ENCODE peak calls at places on chromosomes 3 and 15, in seven cellular contexts. One of them, this sample, is unnamed.

GRCh38 chr3:57597973-57598351 is 818 bp upstream of the ARF4 start:
- DNase-seq in ACHN: peak
- DNase-seq in activated gamma-delta T cell treated with Interleukin-2 at 50 U/mL for 16 hours: peak
- DNase-seq in activated naive CD4-positive, alpha-beta T cell: no peak
- DNase-seq in NCI-H1092 treated with DMSO at 0.1 percent for 48 hours: peak
- DNase-seq in stimulated activated naive CD8-positive, alpha-beta T cell treated with anti-CD3 and anti-CD28 coated beads, Interleukin-15, amount 100 ng/mL, for 72 hours: no peak
- DNase-seq in adrenal gland: no peak
- DNase-seq in this sample: no peak

GRCh38 chr15:54481819-54482218 is 503.6 kb downstream of the UNC13C start:
- DNase-seq in stimulated activated naive CD8-positive, alpha-beta T cell treated with anti-CD3 and anti-CD28 coated beads, Interleukin-15, amount 100 ng/mL, for 72 hours: no peak
- DNase-seq in adrenal gland: no peak
- DNase-seq in activated gamma-delta T cell treated with Interleukin-2 at 50 U/mL for 16 hours: no peak
- DNase-seq in NCI-H1092 treated with DMSO at 0.1 percent for 48 hours: no peak
- DNase-seq in ACHN: no peak
- DNase-seq in activated naive CD4-positive, alpha-beta T cell: no peak
- DNase-seq in this sample: no peak

GRCh38 chr3:44762170-44762677 is 630 bp downstream of the KIF15 start:
- DNase-seq in activated gamma-delta T cell treated with Interleukin-2 at 50 U/mL for 16 hours: no peak
- DNase-seq in adrenal gland: no peak
- DNase-seq in NCI-H1092 treated with DMSO at 0.1 percent for 48 hours: peak
- DNase-seq in stimulated activated naive CD8-positive, alpha-beta T cell treated with anti-CD3 and anti-CD28 coated beads, Interleukin-15, amount 100 ng/mL, for 72 hours: no peak
- DNase-seq in ACHN: peak
- DNase-seq in activated naive CD4-positive, alpha-beta T cell: no peak
- DNase-seq in this sample: no peak

GRCh38 chr3:186303985-186304384 is 58.0 kb downstream of the DGKG start:
- DNase-seq in stimulated activated naive CD8-positive, alpha-beta T cell treated with anti-CD3 and anti-CD28 coated beads, Interleukin-15, amount 100 ng/mL, for 72 hours: no peak
- DNase-seq in adrenal gland: no peak
- DNase-seq in activated naive CD4-positive, alpha-beta T cell: no peak
- DNase-seq in ACHN: no peak
- DNase-seq in NCI-H1092 treated with DMSO at 0.1 percent for 48 hours: no peak
- DNase-seq in activated gamma-delta T cell treated with Interleukin-2 at 50 U/mL for 16 hours: no peak
- DNase-seq in this sample: no peak

GRCh38 chr3:107216711-107217110 is 160.5 kb upstream of the CCDC54 start:
- DNase-seq in activated gamma-delta T cell treated with Interleukin-2 at 50 U/mL for 16 hours: no peak
- DNase-seq in adrenal gland: peak
- DNase-seq in ACHN: no peak
- DNase-seq in activated naive CD4-positive, alpha-beta T cell: no peak
- DNase-seq in NCI-H1092 treated with DMSO at 0.1 percent for 48 hours: no peak
- DNase-seq in stimulated activated naive CD8-positive, alpha-beta T cell treated with anti-CD3 and anti-CD28 coated beads, Interleukin-15, amount 100 ng/mL, for 72 hours: no peak
- DNase-seq in this sample: no peak

GRCh38 chr3:170467007-170467406 is 48.3 kb downstream of the CLDN11 start:
- DNase-seq in ACHN: no peak
- DNase-seq in NCI-H1092 treated with DMSO at 0.1 percent for 48 hours: peak
- DNase-seq in activated naive CD4-positive, alpha-beta T cell: no peak
- DNase-seq in activated gamma-delta T cell treated with Interleukin-2 at 50 U/mL for 16 hours: no peak
- DNase-seq in adrenal gland: no peak
- DNase-seq in stimulated activated naive CD8-positive, alpha-beta T cell treated with anti-CD3 and anti-CD28 coated beads, Interleukin-15, amount 100 ng/mL, for 72 hours: no peak
- DNase-seq in this sample: no peak

GRCh38 chr3:71372911-71373637 is 210.5 kb downstream of the FOXP1 start:
- DNase-seq in activated naive CD4-positive, alpha-beta T cell: no peak
- DNase-seq in NCI-H1092 treated with DMSO at 0.1 percent for 48 hours: no peak
- DNase-seq in activated gamma-delta T cell treated with Interleukin-2 at 50 U/mL for 16 hours: no peak
- DNase-seq in stimulated activated naive CD8-positive, alpha-beta T cell treated with anti-CD3 and anti-CD28 coated beads, Interleukin-15, amount 100 ng/mL, for 72 hours: no peak
- DNase-seq in ACHN: no peak
- DNase-seq in adrenal gland: no peak
- DNase-seq in this sample: no peak

GRCh38 chr15:52093539-52094502 is 18.8 kb downstream of the BCL2L10 start:
- DNase-seq in ACHN: peak
- DNase-seq in NCI-H1092 treated with DMSO at 0.1 percent for 48 hours: no peak
- DNase-seq in adrenal gland: peak
- DNase-seq in stimulated activated naive CD8-positive, alpha-beta T cell treated with anti-CD3 and anti-CD28 coated beads, Interleukin-15, amount 100 ng/mL, for 72 hours: no peak
- DNase-seq in activated naive CD4-positive, alpha-beta T cell: no peak
- DNase-seq in activated gamma-delta T cell treated with Interleukin-2 at 50 U/mL for 16 hours: no peak
- DNase-seq in this sample: no peak

GRCh38 chr3:19901337-19901736 is 32.7 kb downstream of the EFHB start:
- DNase-seq in adrenal gland: no peak
- DNase-seq in activated naive CD4-positive, alpha-beta T cell: no peak
- DNase-seq in stimulated activated naive CD8-positive, alpha-beta T cell treated with anti-CD3 and anti-CD28 coated beads, Interleukin-15, amount 100 ng/mL, for 72 hours: no peak
- DNase-seq in ACHN: no peak
- DNase-seq in NCI-H1092 treated with DMSO at 0.1 percent for 48 hours: no peak
- DNase-seq in activated gamma-delta T cell treated with Interleukin-2 at 50 U/mL for 16 hours: no peak
- DNase-seq in this sample: no peak

GRCh38 chr3:102129774-102130608 is 280.7 kb downstream of the NFKBIZ start:
- DNase-seq in ACHN: peak
- DNase-seq in activated gamma-delta T cell treated with Interleukin-2 at 50 U/mL for 16 hours: no peak
- DNase-seq in NCI-H1092 treated with DMSO at 0.1 percent for 48 hours: no peak
- DNase-seq in activated naive CD4-positive, alpha-beta T cell: no peak
- DNase-seq in stimulated activated naive CD8-positive, alpha-beta T cell treated with anti-CD3 and anti-CD28 coated beads, Interleukin-15, amount 100 ng/mL, for 72 hours: no peak
- DNase-seq in adrenal gland: no peak
- DNase-seq in this sample: no peak

GRCh38 chr15:85282504-85283115 is 97.8 kb upstream of the AKAP13 start:
- DNase-seq in ACHN: peak
- DNase-seq in activated naive CD4-positive, alpha-beta T cell: no peak
- DNase-seq in stimulated activated naive CD8-positive, alpha-beta T cell treated with anti-CD3 and anti-CD28 coated beads, Interleukin-15, amount 100 ng/mL, for 72 hours: no peak
- DNase-seq in activated gamma-delta T cell treated with Interleukin-2 at 50 U/mL for 16 hours: no peak
- DNase-seq in adrenal gland: no peak
- DNase-seq in NCI-H1092 treated with DMSO at 0.1 percent for 48 hours: no peak
- DNase-seq in this sample: no peak

GRCh38 chr3:13712682-13713180 is 163.8 kb downstream of the FBLN2 start:
- DNase-seq in stimulated activated naive CD8-positive, alpha-beta T cell treated with anti-CD3 and anti-CD28 coated beads, Interleukin-15, amount 100 ng/mL, for 72 hours: no peak
- DNase-seq in activated naive CD4-positive, alpha-beta T cell: no peak
- DNase-seq in ACHN: no peak
- DNase-seq in NCI-H1092 treated with DMSO at 0.1 percent for 48 hours: no peak
- DNase-seq in activated gamma-delta T cell treated with Interleukin-2 at 50 U/mL for 16 hours: no peak
- DNase-seq in adrenal gland: peak
- DNase-seq in this sample: no peak

GRCh38 chr3:71978150-71978721 is 193.3 kb upstream of the PROK2 start:
- DNase-seq in NCI-H1092 treated with DMSO at 0.1 percent for 48 hours: no peak
- DNase-seq in ACHN: no peak
- DNase-seq in adrenal gland: no peak
- DNase-seq in stimulated activated naive CD8-positive, alpha-beta T cell treated with anti-CD3 and anti-CD28 coated beads, Interleukin-15, amount 100 ng/mL, for 72 hours: no peak
- DNase-seq in activated naive CD4-positive, alpha-beta T cell: no peak
- DNase-seq in activated gamma-delta T cell treated with Interleukin-2 at 50 U/mL for 16 hours: no peak
- DNase-seq in this sample: no peak

This sample was measured in B cell.